ENCODE peak calls at places on chromosomes 7 and 10, in seven cellular contexts. One of them, this sample, is unnamed.

GRCh38 chr10:10782603-10783002 is 235.1 kb upstream of the CELF2 start:
- DNase-seq in stimulated activated CD4-positive, alpha-beta T cell treated with anti-CD3 and anti-CD28 coated beads, Interleukin-1b, Interleukin-23, amount 100 ng/mL, for 1 hour: no peak
- DNase-seq in heart left ventricle: no peak
- DNase-seq in bronchial epithelial cell: peak; percentile 64
- DNase-seq in mesothelial cell of epicardium: no peak
- DNase-seq in T-helper 1 cell: no peak
- DNase-seq in endothelial cell: no peak
- DNase-seq in this sample: no peak

GRCh38 chr10:22816298-22816653 is 101.9 kb upstream of the PIP4K2A start:
- DNase-seq in stimulated activated CD4-positive, alpha-beta T cell treated with anti-CD3 and anti-CD28 coated beads, Interleukin-1b, Interleukin-23, amount 100 ng/mL, for 1 hour: no peak
- DNase-seq in heart left ventricle: no peak
- DNase-seq in bronchial epithelial cell: peak; percentile 92
- DNase-seq in mesothelial cell of epicardium: no peak
- DNase-seq in T-helper 1 cell: no peak
- DNase-seq in endothelial cell: no peak
- DNase-seq in this sample: no peak

GRCh38 chr7:151844080-151844827 is 32.7 kb downstream of the PRKAG2 start:
- DNase-seq in stimulated activated CD4-positive, alpha-beta T cell treated with anti-CD3 and anti-CD28 coated beads, Interleukin-1b, Interleukin-23, amount 100 ng/mL, for 1 hour: no peak
- DNase-seq in heart left ventricle: no peak
- DNase-seq in bronchial epithelial cell: peak; percentile 86
- DNase-seq in mesothelial cell of epicardium: no peak
- DNase-seq in T-helper 1 cell: no peak
- DNase-seq in endothelial cell: no peak
- DNase-seq in this sample: peak; percentile 48

GRCh38 chr10:61900829-61901783 is at the start of gene ARID5B:
- DNase-seq in stimulated activated CD4-positive, alpha-beta T cell treated with anti-CD3 and anti-CD28 coated beads, Interleukin-1b, Interleukin-23, amount 100 ng/mL, for 1 hour: no peak
- DNase-seq in heart left ventricle: peak; percentile 54
- DNase-seq in bronchial epithelial cell: peak; percentile 61
- DNase-seq in mesothelial cell of epicardium: no peak
- DNase-seq in T-helper 1 cell: peak; percentile 57
- DNase-seq in endothelial cell: peak; percentile 38
- DNase-seq in this sample: peak; percentile 84

GRCh38 chr7:40536406-40536805 is 401.6 kb downstream of the SUGCT start:
- DNase-seq in stimulated activated CD4-positive, alpha-beta T cell treated with anti-CD3 and anti-CD28 coated beads, Interleukin-1b, Interleukin-23, amount 100 ng/mL, for 1 hour: no peak
- DNase-seq in heart left ventricle: no peak
- DNase-seq in bronchial epithelial cell: no peak
- DNase-seq in mesothelial cell of epicardium: no peak
- DNase-seq in T-helper 1 cell: no peak
- DNase-seq in endothelial cell: no peak
- DNase-seq in this sample: no peak

GRCh38 chr10:49307921-49308320 is 9.0 kb downstream of the C10orf71 start:
- DNase-seq in stimulated activated CD4-positive, alpha-beta T cell treated with anti-CD3 and anti-CD28 coated beads, Interleukin-1b, Interleukin-23, amount 100 ng/mL, for 1 hour: no peak
- DNase-seq in heart left ventricle: no peak
- DNase-seq in bronchial epithelial cell: peak; percentile 26
- DNase-seq in mesothelial cell of epicardium: no peak
- DNase-seq in T-helper 1 cell: no peak
- DNase-seq in endothelial cell: no peak
- DNase-seq in this sample: peak; percentile 42

GRCh38 chr7:159095979-159096411 is 48.7 kb downstream of the VIPR2 start:
- DNase-seq in stimulated activated CD4-positive, alpha-beta T cell treated with anti-CD3 and anti-CD28 coated beads, Interleukin-1b, Interleukin-23, amount 100 ng/mL, for 1 hour: no peak
- DNase-seq in heart left ventricle: peak; percentile 13
- DNase-seq in bronchial epithelial cell: no peak
- DNase-seq in mesothelial cell of epicardium: no peak
- DNase-seq in T-helper 1 cell: no peak
- DNase-seq in endothelial cell: no peak
- DNase-seq in this sample: no peak

GRCh38 chr7:156842740-156843140 is 50.2 kb downstream of the LMBR1 start:
- DNase-seq in stimulated activated CD4-positive, alpha-beta T cell treated with anti-CD3 and anti-CD28 coated beads, Interleukin-1b, Interleukin-23, amount 100 ng/mL, for 1 hour: no peak
- DNase-seq in heart left ventricle: no peak
- DNase-seq in bronchial epithelial cell: no peak
- DNase-seq in mesothelial cell of epicardium: no peak
- DNase-seq in T-helper 1 cell: no peak
- DNase-seq in endothelial cell: no peak
- DNase-seq in this sample: no peak

GRCh38 chr7:102424129-102424551 is 9.2 kb upstream of the ORAI2 start:
- DNase-seq in stimulated activated CD4-positive, alpha-beta T cell treated with anti-CD3 and anti-CD28 coated beads, Interleukin-1b, Interleukin-23, amount 100 ng/mL, for 1 hour: no peak
- DNase-seq in heart left ventricle: no peak
- DNase-seq in bronchial epithelial cell: no peak
- DNase-seq in mesothelial cell of epicardium: no peak
- DNase-seq in T-helper 1 cell: no peak
- DNase-seq in endothelial cell: no peak
- DNase-seq in this sample: no peak

GRCh38 chr10:127570036-127570435 is 20.9 kb downstream of the NPS start:
- DNase-seq in stimulated activated CD4-positive, alpha-beta T cell treated with anti-CD3 and anti-CD28 coated beads, Interleukin-1b, Interleukin-23, amount 100 ng/mL, for 1 hour: no peak
- DNase-seq in heart left ventricle: no peak
- DNase-seq in bronchial epithelial cell: no peak
- DNase-seq in mesothelial cell of epicardium: no peak
- DNase-seq in T-helper 1 cell: no peak
- DNase-seq in endothelial cell: no peak
- DNase-seq in this sample: no peak

GRCh38 chr7:74627699-74628411 is 29.7 kb upstream of the GTF2I start:
- DNase-seq in stimulated activated CD4-positive, alpha-beta T cell treated with anti-CD3 and anti-CD28 coated beads, Interleukin-1b, Interleukin-23, amount 100 ng/mL, for 1 hour: no peak
- DNase-seq in heart left ventricle: peak; percentile 27
- DNase-seq in bronchial epithelial cell: no peak
- DNase-seq in mesothelial cell of epicardium: no peak
- DNase-seq in T-helper 1 cell: no peak
- DNase-seq in endothelial cell: no peak
- DNase-seq in this sample: no peak

GRCh38 chr7:152909683-152910544 is 150.4 kb downstream of the ACTR3B start:
- DNase-seq in stimulated activated CD4-positive, alpha-beta T cell treated with anti-CD3 and anti-CD28 coated beads, Interleukin-1b, Interleukin-23, amount 100 ng/mL, for 1 hour: no peak
- DNase-seq in heart left ventricle: no peak
- DNase-seq in bronchial epithelial cell: no peak
- DNase-seq in mesothelial cell of epicardium: no peak
- DNase-seq in T-helper 1 cell: no peak
- DNase-seq in endothelial cell: no peak
- DNase-seq in this sample: no peak

GRCh38 chr10:125734823-125735222 is 15.3 kb downstream of the EDRF1 start:
- DNase-seq in stimulated activated CD4-positive, alpha-beta T cell treated with anti-CD3 and anti-CD28 coated beads, Interleukin-1b, Interleukin-23, amount 100 ng/mL, for 1 hour: no peak
- DNase-seq in heart left ventricle: no peak
- DNase-seq in bronchial epithelial cell: no peak
- DNase-seq in mesothelial cell of epicardium: no peak
- DNase-seq in T-helper 1 cell: no peak
- DNase-seq in endothelial cell: no peak
- DNase-seq in this sample: no peak

GRCh38 chr7:4700577-4701235 is 18.6 kb downstream of the FOXK1 start:
- DNase-seq in stimulated activated CD4-positive, alpha-beta T cell treated with anti-CD3 and anti-CD28 coated beads, Interleukin-1b, Interleukin-23, amount 100 ng/mL, for 1 hour: no peak
- DNase-seq in heart left ventricle: no peak
- DNase-seq in bronchial epithelial cell: peak; percentile 83
- DNase-seq in mesothelial cell of epicardium: no peak
- DNase-seq in T-helper 1 cell: no peak
- DNase-seq in endothelial cell: no peak
- DNase-seq in this sample: no peak

GRCh38 chr10:111119637-111120036 is 42.8 kb downstream of the ADRA2A start:
- DNase-seq in stimulated activated CD4-positive, alpha-beta T cell treated with anti-CD3 and anti-CD28 coated beads, Interleukin-1b, Interleukin-23, amount 100 ng/mL, for 1 hour: no peak
- DNase-seq in heart left ventricle: no peak
- DNase-seq in bronchial epithelial cell: no peak
- DNase-seq in mesothelial cell of epicardium: no peak
- DNase-seq in T-helper 1 cell: no peak
- DNase-seq in endothelial cell: no peak
- DNase-seq in this sample: no peak

GRCh38 chr7:106074257-106074656 is 37.9 kb downstream of the SYPL1 start:
- DNase-seq in stimulated activated CD4-positive, alpha-beta T cell treated with anti-CD3 and anti-CD28 coated beads, Interleukin-1b, Interleukin-23, amount 100 ng/mL, for 1 hour: no peak
- DNase-seq in heart left ventricle: no peak
- DNase-seq in bronchial epithelial cell: no peak
- DNase-seq in mesothelial cell of epicardium: no peak
- DNase-seq in T-helper 1 cell: no peak
- DNase-seq in endothelial cell: no peak
- DNase-seq in this sample: no peak

GRCh38 chr7:140610204-140611165 is 30.1 kb downstream of the DENND2A start:
- DNase-seq in stimulated activated CD4-positive, alpha-beta T cell treated with anti-CD3 and anti-CD28 coated beads, Interleukin-1b, Interleukin-23, amount 100 ng/mL, for 1 hour: no peak
- DNase-seq in heart left ventricle: peak; percentile 34
- DNase-seq in bronchial epithelial cell: no peak
- DNase-seq in mesothelial cell of epicardium: no peak
- DNase-seq in T-helper 1 cell: no peak
- DNase-seq in endothelial cell: no peak
- DNase-seq in this sample: no peak

GRCh38 chr7:12322287-12322902 is 81.3 kb downstream of the VWDE start:
- DNase-seq in stimulated activated CD4-positive, alpha-beta T cell treated with anti-CD3 and anti-CD28 coated beads, Interleukin-1b, Interleukin-23, amount 100 ng/mL, for 1 hour: no peak
- DNase-seq in heart left ventricle: no peak
- DNase-seq in bronchial epithelial cell: peak; percentile 38
- DNase-seq in mesothelial cell of epicardium: no peak
- DNase-seq in T-helper 1 cell: peak; percentile 5
- DNase-seq in endothelial cell: no peak
- DNase-seq in this sample: peak; percentile 10

GRCh38 chr7:32115831-32116230 is 45.6 kb upstream of the PDE1C start:
- DNase-seq in stimulated activated CD4-positive, alpha-beta T cell treated with anti-CD3 and anti-CD28 coated beads, Interleukin-1b, Interleukin-23, amount 100 ng/mL, for 1 hour: no peak
- DNase-seq in heart left ventricle: no peak
- DNase-seq in bronchial epithelial cell: no peak
- DNase-seq in mesothelial cell of epicardium: no peak
- DNase-seq in T-helper 1 cell: no peak
- DNase-seq in endothelial cell: no peak
- DNase-seq in this sample: no peak

GRCh38 chr7:47292832-47293309 is 289.0 kb downstream of the TNS3 start:
- DNase-seq in stimulated activated CD4-positive, alpha-beta T cell treated with anti-CD3 and anti-CD28 coated beads, Interleukin-1b, Interleukin-23, amount 100 ng/mL, for 1 hour: no peak
- DNase-seq in heart left ventricle: no peak
- DNase-seq in bronchial epithelial cell: peak; percentile 5
- DNase-seq in mesothelial cell of epicardium: no peak
- DNase-seq in T-helper 1 cell: no peak
- DNase-seq in endothelial cell: no peak
- DNase-seq in this sample: peak; percentile 77

GRCh38 chr7:3267928-3268690 is 32.9 kb upstream of the SDK1 start:
- DNase-seq in stimulated activated CD4-positive, alpha-beta T cell treated with anti-CD3 and anti-CD28 coated beads, Interleukin-1b, Interleukin-23, amount 100 ng/mL, for 1 hour: no peak
- DNase-seq in heart left ventricle: peak; percentile 8
- DNase-seq in bronchial epithelial cell: peak; percentile 91
- DNase-seq in mesothelial cell of epicardium: no peak
- DNase-seq in T-helper 1 cell: no peak
- DNase-seq in endothelial cell: no peak
- DNase-seq in this sample: no peak

GRCh38 chr7:119175916-119176627 is 951.6 kb downstream of the ANKRD7 start:
- DNase-seq in stimulated activated CD4-positive, alpha-beta T cell treated with anti-CD3 and anti-CD28 coated beads, Interleukin-1b, Interleukin-23, amount 100 ng/mL, for 1 hour: no peak
- DNase-seq in heart left ventricle: no peak
- DNase-seq in bronchial epithelial cell: peak; percentile 67
- DNase-seq in mesothelial cell of epicardium: no peak
- DNase-seq in T-helper 1 cell: no peak
- DNase-seq in endothelial cell: peak; percentile 81
- DNase-seq in this sample: peak; percentile 76

GRCh38 chr10:116629340-116629739 is 8.6 kb downstream of the PNLIPRP2 start:
- DNase-seq in stimulated activated CD4-positive, alpha-beta T cell treated with anti-CD3 and anti-CD28 coated beads, Interleukin-1b, Interleukin-23, amount 100 ng/mL, for 1 hour: no peak
- DNase-seq in heart left ventricle: no peak
- DNase-seq in bronchial epithelial cell: no peak
- DNase-seq in mesothelial cell of epicardium: no peak
- DNase-seq in T-helper 1 cell: no peak
- DNase-seq in endothelial cell: no peak
- DNase-seq in this sample: no peak

GRCh38 chr10:78960316-78960800 is 108.4 kb upstream of the ZMIZ1 start:
- DNase-seq in stimulated activated CD4-positive, alpha-beta T cell treated with anti-CD3 and anti-CD28 coated beads, Interleukin-1b, Interleukin-23, amount 100 ng/mL, for 1 hour: no peak
- DNase-seq in heart left ventricle: peak; percentile 82
- DNase-seq in bronchial epithelial cell: peak; percentile 90
- DNase-seq in mesothelial cell of epicardium: no peak
- DNase-seq in T-helper 1 cell: no peak
- DNase-seq in endothelial cell: no peak
- DNase-seq in this sample: no peak

GRCh38 chr10:101670635-101671034 is 24.3 kb downstream of the FBXW4 start:
- DNase-seq in stimulated activated CD4-positive, alpha-beta T cell treated with anti-CD3 and anti-CD28 coated beads, Interleukin-1b, Interleukin-23, amount 100 ng/mL, for 1 hour: no peak
- DNase-seq in heart left ventricle: no peak
- DNase-seq in bronchial epithelial cell: no peak
- DNase-seq in mesothelial cell of epicardium: no peak
- DNase-seq in T-helper 1 cell: no peak
- DNase-seq in endothelial cell: no peak
- DNase-seq in this sample: no peak

GRCh38 chr7:122803323-122803722 is 82.9 kb downstream of the CADPS2 start:
- DNase-seq in stimulated activated CD4-positive, alpha-beta T cell treated with anti-CD3 and anti-CD28 coated beads, Interleukin-1b, Interleukin-23, amount 100 ng/mL, for 1 hour: no peak
- DNase-seq in heart left ventricle: no peak
- DNase-seq in bronchial epithelial cell: peak; percentile 43
- DNase-seq in mesothelial cell of epicardium: no peak
- DNase-seq in T-helper 1 cell: no peak
- DNase-seq in endothelial cell: peak; percentile 7
- DNase-seq in this sample: no peak

GRCh38 chr7:64875658-64876406 is 27.2 kb upstream of the ZNF273 start:
- DNase-seq in stimulated activated CD4-positive, alpha-beta T cell treated with anti-CD3 and anti-CD28 coated beads, Interleukin-1b, Interleukin-23, amount 100 ng/mL, for 1 hour: no peak
- DNase-seq in heart left ventricle: no peak
- DNase-seq in bronchial epithelial cell: no peak
- DNase-seq in mesothelial cell of epicardium: no peak
- DNase-seq in T-helper 1 cell: no peak
- DNase-seq in endothelial cell: no peak
- DNase-seq in this sample: no peak

GRCh38 chr10:101065479-101066145 is 3.8 kb downstream of the KAZALD1 start:
- DNase-seq in stimulated activated CD4-positive, alpha-beta T cell treated with anti-CD3 and anti-CD28 coated beads, Interleukin-1b, Interleukin-23, amount 100 ng/mL, for 1 hour: no peak
- DNase-seq in heart left ventricle: no peak
- DNase-seq in bronchial epithelial cell: no peak
- DNase-seq in mesothelial cell of epicardium: no peak
- DNase-seq in T-helper 1 cell: no peak
- DNase-seq in endothelial cell: no peak
- DNase-seq in this sample: no peak

GRCh38 chr7:16268821-16269768 is 152.2 kb downstream of the CRPPA start:
- DNase-seq in stimulated activated CD4-positive, alpha-beta T cell treated with anti-CD3 and anti-CD28 coated beads, Interleukin-1b, Interleukin-23, amount 100 ng/mL, for 1 hour: no peak
- DNase-seq in heart left ventricle: no peak
- DNase-seq in bronchial epithelial cell: peak; percentile 79
- DNase-seq in mesothelial cell of epicardium: no peak
- DNase-seq in T-helper 1 cell: no peak
- DNase-seq in endothelial cell: no peak
- DNase-seq in this sample: no peak

GRCh38 chr7:51186531-51186930 is 130.1 kb downstream of the COBL start:
- DNase-seq in stimulated activated CD4-positive, alpha-beta T cell treated with anti-CD3 and anti-CD28 coated beads, Interleukin-1b, Interleukin-23, amount 100 ng/mL, for 1 hour: no peak
- DNase-seq in heart left ventricle: peak; percentile 52
- DNase-seq in bronchial epithelial cell: peak; percentile 22
- DNase-seq in mesothelial cell of epicardium: no peak
- DNase-seq in T-helper 1 cell: no peak
- DNase-seq in endothelial cell: no peak
- DNase-seq in this sample: no peak

GRCh38 chr10:6953131-6953834 is 373.2 kb upstream of the PRKCQ start:
- DNase-seq in stimulated activated CD4-positive, alpha-beta T cell treated with anti-CD3 and anti-CD28 coated beads, Interleukin-1b, Interleukin-23, amount 100 ng/mL, for 1 hour: no peak
- DNase-seq in heart left ventricle: no peak
- DNase-seq in bronchial epithelial cell: no peak
- DNase-seq in mesothelial cell of epicardium: no peak
- DNase-seq in T-helper 1 cell: no peak
- DNase-seq in endothelial cell: no peak
- DNase-seq in this sample: no peak

GRCh38 chr10:60236869-60237524 is 152.7 kb downstream of the ANK3 start:
- DNase-seq in stimulated activated CD4-positive, alpha-beta T cell treated with anti-CD3 and anti-CD28 coated beads, Interleukin-1b, Interleukin-23, amount 100 ng/mL, for 1 hour: no peak
- DNase-seq in heart left ventricle: peak; percentile 54
- DNase-seq in bronchial epithelial cell: peak; percentile 44
- DNase-seq in mesothelial cell of epicardium: no peak
- DNase-seq in T-helper 1 cell: no peak
- DNase-seq in endothelial cell: no peak
- DNase-seq in this sample: no peak

GRCh38 chr10:103238506-103239252 is 7.0 kb upstream of the RPEL1 start:
- DNase-seq in stimulated activated CD4-positive, alpha-beta T cell treated with anti-CD3 and anti-CD28 coated beads, Interleukin-1b, Interleukin-23, amount 100 ng/mL, for 1 hour: no peak
- DNase-seq in heart left ventricle: peak; percentile 35
- DNase-seq in bronchial epithelial cell: peak; percentile 75
- DNase-seq in mesothelial cell of epicardium: no peak
- DNase-seq in T-helper 1 cell: no peak
- DNase-seq in endothelial cell: no peak
- DNase-seq in this sample: peak; percentile 92

GRCh38 chr7:95974108-95974507 is 201.8 kb downstream of the DYNC1I1 start:
- DNase-seq in stimulated activated CD4-positive, alpha-beta T cell treated with anti-CD3 and anti-CD28 coated beads, Interleukin-1b, Interleukin-23, amount 100 ng/mL, for 1 hour: no peak
- DNase-seq in heart left ventricle: no peak
- DNase-seq in bronchial epithelial cell: no peak
- DNase-seq in mesothelial cell of epicardium: no peak
- DNase-seq in T-helper 1 cell: no peak
- DNase-seq in endothelial cell: no peak
- DNase-seq in this sample: no peak

GRCh38 chr10:22320591-22321155 is at the start of gene BMI1:
- DNase-seq in stimulated activated CD4-positive, alpha-beta T cell treated with anti-CD3 and anti-CD28 coated beads, Interleukin-1b, Interleukin-23, amount 100 ng/mL, for 1 hour: no peak
- DNase-seq in heart left ventricle: peak; percentile 89
- DNase-seq in bronchial epithelial cell: no peak
- DNase-seq in mesothelial cell of epicardium: peak; percentile 77
- DNase-seq in T-helper 1 cell: peak; percentile 59
- DNase-seq in endothelial cell: peak; percentile 70
- DNase-seq in this sample: peak; percentile 91

GRCh38 chr7:55099086-55099831 is 80.4 kb downstream of the EGFR start:
- DNase-seq in stimulated activated CD4-positive, alpha-beta T cell treated with anti-CD3 and anti-CD28 coated beads, Interleukin-1b, Interleukin-23, amount 100 ng/mL, for 1 hour: no peak
- DNase-seq in heart left ventricle: no peak
- DNase-seq in bronchial epithelial cell: peak; percentile 56
- DNase-seq in mesothelial cell of epicardium: no peak
- DNase-seq in T-helper 1 cell: no peak
- DNase-seq in endothelial cell: no peak
- DNase-seq in this sample: no peak

GRCh38 chr10:98186681-98187080 is 52.2 kb downstream of the R3HCC1L start:
- DNase-seq in stimulated activated CD4-positive, alpha-beta T cell treated with anti-CD3 and anti-CD28 coated beads, Interleukin-1b, Interleukin-23, amount 100 ng/mL, for 1 hour: no peak
- DNase-seq in heart left ventricle: no peak
- DNase-seq in bronchial epithelial cell: peak; percentile 24
- DNase-seq in mesothelial cell of epicardium: no peak
- DNase-seq in T-helper 1 cell: no peak
- DNase-seq in endothelial cell: no peak
- DNase-seq in this sample: no peak

GRCh38 chr7:31099451-31100444 is 47.6 kb downstream of the ADCYAP1R1 start:
- DNase-seq in stimulated activated CD4-positive, alpha-beta T cell treated with anti-CD3 and anti-CD28 coated beads, Interleukin-1b, Interleukin-23, amount 100 ng/mL, for 1 hour: no peak
- DNase-seq in heart left ventricle: no peak
- DNase-seq in bronchial epithelial cell: no peak
- DNase-seq in mesothelial cell of epicardium: no peak
- DNase-seq in T-helper 1 cell: no peak
- DNase-seq in endothelial cell: no peak
- DNase-seq in this sample: no peak